ENCODE peak calls at places on chromosome 3, in ten cellular contexts. M is kidney epithelial cell, O is GM12864, T is K562, B is hepatocyte, C is GM12865, F is brain microvascular endothelial cell, Z is tibial artery, Y is sigmoid colon, P is cardiac fibroblast. N is an unnamed sample.

GRCh38 chr3:13703071-13703470 is 154.1 kb downstream of the FBLN2 start:
- DNase-seq in Y (peak), B (no peak), O (no peak), F (no peak), Z (peak), P (no peak), M (no peak), C (no peak), T (no peak), N (no peak)

GRCh38 chr3:52014613-52015012 is 18.9 kb upstream of the RPL29 start:
- DNase-seq in B (peak), P (no peak), M (no peak), Z (no peak), O (no peak), T (peak), Y (no peak), F (no peak), C (no peak), N (no peak)

GRCh38 chr3:24018784-24019570 is 73.9 kb downstream of the NR1D2 start:
- DNase-seq in F (no peak), O (no peak), C (no peak), T (no peak), Z (no peak), M (no peak), B (no peak), Y (no peak), P (no peak), N (no peak)

GRCh38 chr3:96101013-96101412 is 713.4 kb upstream of the EPHA6 start:
- DNase-seq in C (no peak), M (no peak), Z (no peak), P (no peak), B (no peak), F (no peak), T (no peak), Y (no peak), O (no peak), N (no peak)

GRCh38 chr3:10957976-10958749 is 34.4 kb upstream of the SLC6A1 start:
- DNase-seq in B (no peak), T (no peak), Z (no peak), C (no peak), Y (no peak), F (no peak), O (no peak), P (no peak), M (no peak), N (no peak)

GRCh38 chr3:194837457-194838135 is 151.9 kb downstream of the FAM43A start:
- DNase-seq in C (no peak), F (no peak), P (no peak), Y (no peak), M (no peak), O (no peak), B (no peak), T (no peak), Z (no peak), N (no peak)

GRCh38 chr3:162096874-162097273 is 600.3 kb downstream of the OTOL1 start:
- DNase-seq in T (no peak), P (peak), Z (no peak), C (no peak), M (no peak), F (no peak), B (no peak), O (no peak), Y (no peak), N (no peak)

GRCh38 chr3:154745925-154746324 is 315.9 kb upstream of the GPR149 start:
- DNase-seq in P (no peak), Y (no peak), F (no peak), C (no peak), Z (no peak), O (no peak), T (no peak), M (no peak), B (no peak), N (no peak)

GRCh38 chr3:128784228-128784627 is 58.2 kb downstream of the RAB7A start:
- DNase-seq in Y (no peak), M (no peak), B (peak), P (no peak), F (no peak), Z (no peak), T (peak), C (peak), O (no peak), N (peak)

GRCh38 chr3:140394488-140395133 is 283.3 kb upstream of the TRIM42 start:
- DNase-seq in B (no peak), P (no peak), Y (no peak), T (no peak), C (no peak), O (no peak), Z (no peak), M (no peak), F (no peak), N (no peak)

GRCh38 chr3:123749716-123750115 is 134.4 kb downstream of the MYLK start:
- DNase-seq in O (no peak), B (no peak), Z (no peak), M (peak), T (no peak), C (no peak), P (peak), F (peak), Y (no peak), N (no peak)

GRCh38 chr3:36525115-36525711 is 144.9 kb downstream of the STAC start:
- DNase-seq in Y (no peak), O (no peak), Z (no peak), P (peak), T (no peak), F (peak), B (peak), C (no peak), M (peak), N (no peak)

GRCh38 chr3:27914199-27914598 is 192.1 kb upstream of the EOMES start:
- DNase-seq in O (no peak), T (no peak), F (no peak), C (peak), P (peak), Z (no peak), Y (no peak), B (no peak), M (no peak), N (no peak)

GRCh38 chr3:130849111-130849552 is 44.8 kb upstream of the ATP2C1 start:
- DNase-seq in C (peak), B (no peak), Z (no peak), M (no peak), Y (no peak), O (no peak), F (no peak), P (no peak), T (peak), N (no peak)

GRCh38 chr3:129486057-129487035 is 42.1 kb upstream of the RHO start:
- DNase-seq in Z (no peak), T (no peak), Y (peak), P (peak), C (peak), M (no peak), B (no peak), O (peak), F (peak), N (no peak)

GRCh38 chr3:94615275-94616065 is 552.6 kb downstream of the NSUN3 start:
- DNase-seq in P (peak), C (no peak), Z (no peak), O (no peak), T (no peak), F (no peak), M (no peak), B (no peak), Y (no peak), N (no peak)

GRCh38 chr3:54278960-54279359 is 156.6 kb downstream of the CACNA2D3 start:
- DNase-seq in Z (no peak), C (no peak), B (peak), Y (no peak), F (no peak), M (no peak), P (peak), O (no peak), T (no peak), N (no peak)

GRCh38 chr3:126340596-126340942 is 16.6 kb downstream of the KLF15 start:
- DNase-seq in Y (peak), C (no peak), Z (peak), T (no peak), P (no peak), M (no peak), O (no peak), B (no peak), F (no peak), N (no peak)

GRCh38 chr3:15478300-15478979 is 43.1 kb downstream of the COLQ start:
- DNase-seq in Z (no peak), Y (no peak), F (no peak), T (no peak), O (no peak), C (no peak), B (no peak), M (no peak), P (no peak), N (no peak)

GRCh38 chr3:34352932-34353331 is 554.5 kb downstream of the PDCD6IP start:
- DNase-seq in Z (no peak), T (no peak), C (no peak), F (no peak), M (no peak), Y (no peak), P (no peak), O (no peak), B (no peak), N (no peak)

GRCh38 chr3:153130312-153130977 is 31.6 kb upstream of the RAP2B start:
- DNase-seq in P (peak), T (no peak), Y (no peak), C (peak), Z (no peak), B (no peak), F (peak), M (peak), O (no peak), N (no peak)

GRCh38 chr3:36852071-36852470 is 87.7 kb upstream of the DCLK3 start:
- DNase-seq in F (no peak), P (no peak), O (no peak), Z (no peak), Y (no peak), C (no peak), T (no peak), M (no peak), B (no peak), N (no peak)

DNA sequence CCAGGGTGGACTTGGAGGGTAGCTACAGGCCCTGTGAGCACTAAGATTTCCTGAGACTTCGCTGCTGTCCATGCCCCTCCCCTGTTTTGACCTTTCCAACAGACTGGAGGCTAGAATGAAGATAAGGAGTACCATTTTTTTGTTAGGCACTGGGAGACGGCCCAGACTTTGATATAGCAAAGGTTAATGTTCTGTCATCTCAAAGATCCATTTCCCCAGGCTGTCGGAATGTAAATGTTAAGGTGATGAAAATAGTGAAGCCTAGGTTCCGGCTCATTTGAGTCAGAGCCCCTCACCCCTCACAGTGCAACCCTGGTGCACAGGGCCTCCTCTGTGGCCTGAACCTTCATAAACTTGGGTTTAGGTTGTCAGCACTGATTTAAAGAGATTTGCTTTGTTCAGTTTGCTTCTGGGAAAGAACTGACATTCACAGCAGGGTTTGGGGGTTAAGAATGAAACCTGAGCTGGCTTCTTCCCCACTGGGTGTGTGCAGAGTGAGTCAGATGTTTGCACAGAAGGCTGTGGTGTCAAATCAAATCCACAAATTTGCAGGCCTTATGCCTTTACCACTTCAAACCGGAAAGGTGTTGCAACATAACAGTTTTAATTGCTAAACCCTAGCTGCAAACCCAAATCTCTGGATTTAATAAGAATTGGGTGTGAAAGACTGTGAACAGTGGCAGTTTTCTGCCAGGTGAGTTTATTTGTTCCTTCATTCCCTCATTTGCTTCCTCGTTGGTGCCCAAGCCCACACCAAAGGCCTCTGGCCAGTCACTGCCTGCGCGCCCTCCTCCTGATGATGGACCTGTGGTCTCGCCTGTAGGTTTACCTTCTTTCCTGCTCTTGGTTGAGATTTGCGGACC is 20.6 kb upstream of the KCTD6 start:
- DNase-seq in Z (no peak), C (no peak), T (peak), P (peak), Y (no peak), M (peak), O (no peak), B (peak), F (peak), N (no peak)
- H3K4me3 ChIP-seq in Z (no peak), C (no peak), T (no peak), P (no peak), Y (no peak), M (no peak), O (no peak), B (no peak), F (no peak), N (no peak)

GRCh38 chr3:66437341-66437929 is 63.4 kb downstream of the LRIG1 start:
- DNase-seq in Z (no peak), M (no peak), C (no peak), T (no peak), O (no peak), Y (peak), B (no peak), F (no peak), P (no peak), N (no peak)

GRCh38 chr3:66438045-66438444 is 62.8 kb downstream of the LRIG1 start:
- DNase-seq in P (no peak), F (no peak), C (no peak), M (no peak), Z (no peak), O (no peak), T (no peak), B (no peak), Y (peak), N (no peak)

GRCh38 chr3:66441124-66441523 is 59.7 kb downstream of the LRIG1 start:
- DNase-seq in Z (no peak), O (no peak), F (no peak), P (peak), T (no peak), B (no peak), C (no peak), Y (peak), M (peak), N (no peak)

GRCh38 chr3:66441692-66442091 is 59.1 kb downstream of the LRIG1 start:
- DNase-seq in M (no peak), Y (no peak), B (no peak), T (no peak), F (no peak), Z (no peak), C (no peak), O (no peak), P (no peak), N (no peak)

DNA sequence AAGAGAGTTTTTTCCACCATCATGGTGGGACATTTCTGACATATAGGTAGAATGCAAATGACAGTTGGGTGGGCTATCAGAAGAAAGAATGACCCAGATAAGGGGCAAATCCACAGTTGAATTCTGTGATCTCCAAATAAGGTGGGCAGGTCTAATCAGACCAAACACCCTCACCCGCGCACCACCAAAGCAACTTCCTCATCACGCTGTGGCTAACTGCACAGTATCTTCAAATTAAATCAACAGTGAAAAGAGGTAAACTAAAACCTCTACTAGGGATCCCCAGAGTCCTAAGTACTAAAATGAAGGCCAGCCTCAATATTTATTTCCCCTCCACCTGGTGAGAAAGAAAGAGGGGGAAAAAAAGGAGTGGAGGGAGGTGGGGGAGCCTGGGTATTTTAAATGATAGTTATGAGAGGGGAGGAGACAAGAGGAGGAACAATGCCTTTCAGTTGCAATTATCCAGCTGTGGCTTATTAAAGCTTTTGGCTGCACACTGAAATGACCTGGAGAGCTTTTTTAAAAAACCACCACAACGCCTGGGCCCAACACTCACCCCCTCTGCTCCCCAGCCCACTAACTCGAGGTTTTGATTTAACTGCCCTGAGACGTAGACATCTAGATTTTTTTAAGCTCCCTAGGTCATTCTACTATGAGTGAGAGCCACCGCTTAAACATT is 61.0 kb downstream of the LRIG1 start:
- DNase-seq in B (no peak), Y (peak), T (no peak), M (no peak), Z (no peak), O (no peak), C (peak), P (no peak), F (no peak), N (no peak)
- H3K4me3 ChIP-seq in B (no peak), Y (no peak), T (no peak), M (no peak), Z (no peak), O (no peak), C (no peak), P (no peak), F (no peak), N (no peak)

DNA sequence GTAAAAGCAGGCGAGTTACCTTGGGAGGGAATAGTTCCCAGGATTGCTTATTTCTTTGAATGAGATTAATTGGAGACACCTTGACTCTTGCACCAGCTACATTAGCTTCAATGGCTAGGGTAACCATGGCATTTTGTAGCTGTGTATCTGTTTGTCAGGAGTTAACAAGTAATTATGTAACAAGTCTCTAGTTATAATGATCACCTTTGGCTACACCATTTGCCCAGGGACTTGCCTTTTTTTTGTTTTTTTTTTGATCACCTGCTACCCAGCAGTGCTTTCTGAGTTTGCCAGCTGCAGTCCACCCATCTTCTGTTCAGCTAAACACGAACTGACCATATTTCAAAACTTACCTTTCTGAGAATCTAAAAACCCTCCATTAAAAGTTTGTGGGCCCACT is 2.2 kb downstream of the MED12L start:
- DNase-seq in T (no peak), Y (no peak), P (no peak), F (no peak), C (no peak), B (no peak), O (no peak), M (no peak), Z (no peak), N (no peak)
- H3K4me3 ChIP-seq in T (no peak), Y (no peak), P (no peak), F (no peak), C (no peak), B (no peak), O (no peak), M (no peak), Z (no peak), N (no peak)

DNA sequence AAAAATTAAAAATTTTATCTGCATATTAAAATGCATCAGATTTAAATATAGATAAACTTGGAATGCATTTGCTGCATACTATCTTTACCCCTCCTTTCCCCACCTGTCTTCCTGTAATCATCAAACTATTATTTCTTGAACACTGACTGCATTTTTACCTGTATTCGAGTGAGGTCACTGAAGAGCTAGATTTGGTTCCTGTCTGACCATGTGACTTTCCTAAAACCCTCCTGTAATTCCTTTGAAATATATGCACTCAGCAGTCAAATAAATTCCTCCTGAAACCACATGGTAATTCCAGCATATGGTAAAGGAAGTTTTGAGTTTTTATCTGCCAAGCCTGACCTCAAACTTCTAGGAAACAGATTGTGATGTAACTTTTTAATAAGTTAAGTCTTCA is 445.6 kb upstream of the FRG2C start:
- DNase-seq in M (no peak), Y (no peak), F (no peak), B (no peak), O (no peak), Z (no peak), P (no peak), C (no peak), T (no peak), N (no peak)
- H3K4me3 ChIP-seq in M (no peak), Y (no peak), F (no peak), B (no peak), O (no peak), Z (no peak), P (no peak), C (no peak), T (no peak), N (no peak)

GRCh38 chr3:43178891-43179366 is 73.0 kb upstream of the POMGNT2 start:
- DNase-seq in O (no peak), M (peak), Z (no peak), F (peak), C (no peak), Y (no peak), B (peak), P (peak), T (no peak), N (no peak)

GRCh38 chr3:43177092-43177491 is 71.2 kb upstream of the POMGNT2 start:
- DNase-seq in B (no peak), Y (no peak), P (no peak), C (no peak), T (no peak), Z (no peak), F (no peak), M (peak), O (no peak), N (no peak)

GRCh38 chr3:43181202-43181910 is 75.5 kb upstream of the POMGNT2 start:
- DNase-seq in Y (no peak), Z (no peak), B (no peak), M (no peak), P (no peak), C (peak), F (no peak), O (peak), T (no peak), N (peak)

GRCh38 chr3:43176666-43177065 is 70.8 kb upstream of the POMGNT2 start:
- DNase-seq in M (no peak), B (no peak), Z (no peak), C (no peak), P (no peak), Y (no peak), F (no peak), O (no peak), T (no peak), N (no peak)

DNA sequence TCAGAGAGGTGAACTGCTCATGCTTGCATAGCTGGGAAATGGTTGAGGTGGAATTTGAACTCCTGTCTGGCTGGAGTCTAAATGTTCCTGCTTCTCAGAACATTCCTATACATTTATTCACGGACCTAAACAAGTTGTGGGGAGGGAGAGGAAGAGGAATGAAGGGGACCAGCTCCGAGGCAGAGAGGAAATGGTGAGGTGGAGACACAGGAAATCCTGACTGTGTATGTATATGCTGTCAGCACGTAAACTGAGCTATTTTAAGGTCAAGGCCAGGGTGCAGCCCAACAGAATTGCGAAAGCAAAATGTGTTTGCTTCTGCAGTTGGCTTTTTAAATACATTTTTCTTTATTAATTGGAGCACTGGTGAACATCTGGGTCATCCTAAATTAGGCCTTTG is 74.1 kb upstream of the POMGNT2 start:
- DNase-seq in P (peak), B (peak), T (no peak), Z (no peak), C (peak), M (no peak), Y (no peak), F (peak), O (peak), N (no peak)
- H3K4me3 ChIP-seq in P (no peak), B (no peak), T (no peak), Z (no peak), C (no peak), M (no peak), Y (no peak), F (no peak), O (no peak), N (peak)

GRCh38 chr3:187027531-187027936 is 97.2 kb downstream of the ST6GAL1 start:
- DNase-seq in Y (no peak), P (no peak), C (peak), O (no peak), M (no peak), T (no peak), B (no peak), F (no peak), Z (no peak), N (peak)
- H3K4me3 ChIP-seq in Y (no peak), P (no peak), C (peak), O (peak), M (no peak), T (no peak), B (no peak), F (no peak), Z (no peak), N (peak)

N was measured in effector memory CD4-positive, alpha-beta T cell.